ENCODE peak calls at places on chromosomes 6 and 20, in ten cellular contexts. V is mesenchymal stem cell; B is sigmoid colon; C is uterus; S is adipocyte; T is CD8-positive, alpha-beta T cell; A is heart right ventricle; P is lower lobe of right lung; F is colonic mucosa; W is OCI-LY7. U is an unnamed sample.
A peak's percentile ranks its signal among the peaks of the same experiment; 100 is the strongest.

GRCh38 chr6:128655978-128656498 is 135.6 kb upstream of the PTPRK start:
- DNase-seq in V (peak; percentile 92), B (no peak), C (no peak), S (peak; percentile 70), T (no peak), A (no peak), P (no peak), F (no peak), W (no peak), U (peak; percentile 82)

GRCh38 chr6:1792989-1793388 is 183.3 kb downstream of the FOXC1 start:
- DNase-seq in V (peak; percentile 22), B (no peak), C (no peak), S (no peak), T (no peak), A (no peak), P (no peak), F (peak; percentile 29), W (peak; percentile 48), U (peak; percentile 53)

GRCh38 chr6:159178847-159179246 is 9.6 kb downstream of the FNDC1 start:
- DNase-seq in V (no peak), B (no peak), C (no peak), S (no peak), T (no peak), A (no peak), P (no peak), F (no peak), W (no peak), U (no peak)

GRCh38 chr6:168542301-168542700 is 101.3 kb downstream of the SMOC2 start:
- DNase-seq in V (no peak), B (no peak), C (no peak), S (no peak), T (no peak), A (no peak), P (peak; percentile 16), F (no peak), W (no peak), U (no peak)

GRCh38 chr6:64811145-64811544 is 895.9 kb downstream of the EYS start:
- DNase-seq in V (no peak), B (no peak), C (no peak), S (no peak), T (no peak), A (no peak), P (no peak), F (no peak), W (no peak), U (no peak)

GRCh38 chr6:137931849-137932465 is 64.9 kb downstream of the TNFAIP3 start:
- DNase-seq in V (no peak), B (no peak), C (no peak), S (no peak), T (no peak), A (no peak), P (no peak), F (no peak), W (no peak), U (no peak)

GRCh38 chr20:17822039-17822438 is 122.3 kb downstream of the BANF2 start:
- DNase-seq in V (peak; percentile 75), B (peak; percentile 66), C (peak; percentile 81), S (peak; percentile 87), T (no peak), A (no peak), P (no peak), F (peak; percentile 88), W (peak; percentile 30), U (peak; percentile 62)

GRCh38 chr6:149265945-149266344 is 51.6 kb upstream of the TAB2 start:
- DNase-seq in V (no peak), B (no peak), C (no peak), S (no peak), T (no peak), A (no peak), P (no peak), F (no peak), W (no peak), U (no peak)

GRCh38 chr20:49505518-49505917 is 23.1 kb upstream of the KCNB1 start:
- DNase-seq in V (peak; percentile 20), B (peak; percentile 77), C (peak; percentile 58), S (peak; percentile 58), T (no peak), A (no peak), P (no peak), F (no peak), W (no peak), U (no peak)

GRCh38 chr6:101226677-101227135 is 166.8 kb upstream of the GRIK2 start:
- DNase-seq in V (peak; percentile 65), B (no peak), C (no peak), S (peak; percentile 59), T (no peak), A (no peak), P (no peak), F (no peak), W (peak; percentile 23), U (peak; percentile 73)

GRCh38 chr6:81734081-81734480 is 18.4 kb downstream of the TENT5A start:
- DNase-seq in V (no peak), B (no peak), C (no peak), S (no peak), T (no peak), A (no peak), P (no peak), F (no peak), W (no peak), U (peak; percentile 16)

GRCh38 chr6:140462495-140463311 is 1088.3 kb upstream of the CITED2 start:
- DNase-seq in V (peak; percentile 57), B (no peak), C (no peak), S (peak; percentile 90), T (no peak), A (no peak), P (no peak), F (peak; percentile 42), W (no peak), U (peak; percentile 96)

GRCh38 chr20:9500121-9500911 is 14.1 kb upstream of the LAMP5 start:
- DNase-seq in V (no peak), B (no peak), C (no peak), S (no peak), T (no peak), A (no peak), P (no peak), F (no peak), W (no peak), U (no peak)

GRCh38 chr6:121450242-121450641 is 14.8 kb downstream of the GJA1 start:
- DNase-seq in V (no peak), B (no peak), C (no peak), S (no peak), T (no peak), A (no peak), P (no peak), F (no peak), W (no peak), U (no peak)

DNA sequence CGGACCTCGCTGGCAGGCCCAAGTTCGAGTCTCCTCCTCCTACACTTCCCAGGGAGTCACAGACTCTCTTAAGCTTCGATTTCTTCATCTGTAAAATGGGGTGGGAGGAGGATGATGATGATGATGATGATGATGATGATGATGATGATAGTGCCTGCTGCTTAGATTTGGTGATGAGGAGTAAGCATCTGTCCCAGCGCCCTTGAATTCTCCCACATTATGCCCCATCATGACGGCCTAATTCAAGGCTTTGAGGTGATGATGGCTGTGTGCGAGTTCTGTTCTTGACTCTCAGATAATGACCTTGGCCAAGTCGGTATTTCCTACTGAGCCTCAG is 487 bp upstream of the KIAA1755 start:
- DNase-seq in V (no peak), B (no peak), C (no peak), S (no peak), T (no peak), A (no peak), P (no peak), F (no peak), W (no peak), U (no peak)
- H3K4me3 ChIP-seq in V (peak overlapping the region; percentile 71), B (peak overlapping the region; percentile 55), C (peak overlapping the region; percentile 49), S (peak overlapping the region; percentile 57), T (no peak overlapping the region), A (peak overlapping the region; percentile 56), P (peak overlapping the region; percentile 45), F (no peak overlapping the region), W (no peak overlapping the region), U (no peak overlapping the region)

GRCh38 chr6:32439139-32439538 is 548 bp upstream of the HLA-DRA start:
- DNase-seq in V (no peak), B (no peak), C (no peak), S (no peak), T (no peak), A (no peak), P (no peak), F (no peak), W (no peak), U (no peak)

GRCh38 chr6:32436995-32437836 is 2.5 kb upstream of the HLA-DRA start:
- DNase-seq in V (peak; percentile 12), B (no peak), C (no peak), S (peak; percentile 41), T (no peak), A (no peak), P (no peak), F (no peak), W (peak; percentile 93), U (peak; percentile 20)

GRCh38 chr6:32442977-32443552 is 3.4 kb downstream of the HLA-DRA start:
- DNase-seq in V (no peak), B (no peak), C (no peak), S (no peak), T (no peak), A (no peak), P (no peak), F (no peak), W (no peak), U (no peak)

GRCh38 chr6:32442243-32442667 is 2.6 kb downstream of the HLA-DRA start:
- DNase-seq in V (no peak), B (no peak), C (no peak), S (no peak), T (no peak), A (no peak), P (no peak), F (no peak), W (no peak), U (no peak)

GRCh38 chr6:32439708-32440214 is at the start of gene HLA-DRA:
- DNase-seq in V (peak; percentile 54), B (no peak), C (peak; percentile 13), S (peak; percentile 70), T (no peak), A (no peak), P (no peak), F (peak; percentile 25), W (peak; percentile 89), U (peak; percentile 51)
- H3K4me3 ChIP-seq in V (peak within 1 kb of the TSS; percentile 83), B (peak within 1 kb of the TSS; percentile 23), C (no peak within 1 kb of the TSS), S (peak within 1 kb of the TSS; percentile 61), T (no peak within 1 kb of the TSS), A (peak within 1 kb of the TSS; percentile 55), P (peak within 1 kb of the TSS; percentile 67), F (peak within 1 kb of the TSS; percentile 29), W (peak within 1 kb of the TSS; percentile 91), U (no peak within 1 kb of the TSS)

DNA sequence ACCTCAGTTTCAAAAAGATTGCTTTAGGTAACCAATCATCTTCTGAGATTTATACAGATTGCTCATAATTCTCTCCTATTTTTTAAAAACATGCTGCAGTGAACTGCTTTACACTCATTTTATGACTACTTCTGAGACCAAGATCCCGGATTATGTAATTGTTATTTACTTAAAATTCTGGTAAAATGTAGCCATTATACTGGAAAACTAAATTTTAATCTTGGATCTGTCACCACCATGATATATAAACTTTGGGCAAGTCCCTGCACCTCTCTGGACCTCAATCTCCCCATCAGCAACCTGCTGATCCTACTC is 477 bp upstream of the PROCR start:
- DNase-seq in V (no peak), B (no peak), C (no peak), S (no peak), T (no peak), A (no peak), P (no peak), F (no peak), W (no peak), U (no peak)
- H3K4me3 ChIP-seq in V (peak overlapping the region; percentile 81), B (peak overlapping the region; percentile 40), C (peak overlapping the region; percentile 37), S (peak overlapping the region; percentile 81), T (peak overlapping the region; percentile 40), A (peak overlapping the region; percentile 58), P (peak overlapping the region; percentile 49), F (peak overlapping the region; percentile 28), W (no peak overlapping the region), U (no peak overlapping the region)

GRCh38 chr20:16729080-16729479 is 746 bp upstream of the SNRPB2 start:
- DNase-seq in V (no peak), B (no peak), C (no peak), S (no peak), T (no peak), A (no peak), P (no peak), F (no peak), W (no peak), U (no peak)
- H3K4me3 ChIP-seq in V (peak overlapping the region; percentile 98), B (peak overlapping the region; percentile 93), C (peak overlapping the region; percentile 76), S (peak overlapping the region; percentile 100), T (peak overlapping the region; percentile 84), A (peak overlapping the region; percentile 93), P (peak overlapping the region; percentile 90), F (peak overlapping the region; percentile 93), W (peak overlapping the region; percentile 95), U (peak overlapping the region; percentile 99)

U was measured in epithelial cell of esophagus.